ENCODE peak calls at places on chromosomes 13 and 19, in seven cellular contexts. Y, M, J, B, S, L and T are unnamed samples.

GRCh38 chr19:1279782-1280341 is 4.5 kb downstream of the FAM174C start:
- DNase-seq in Y (no peak), M (peak; percentile 91), J (peak; percentile 68), B (peak; percentile 81), S (peak; percentile 64), L (no peak), T (peak; percentile 83)

GRCh38 chr19:32921624-32922023 is 50.1 kb downstream of the CEP89 start:
- DNase-seq in Y (no peak), M (no peak), J (no peak), B (no peak), S (no peak), L (no peak), T (no peak)

GRCh38 chr19:18417250-18418033 is 1.8 kb upstream of the SSBP4 start:
- DNase-seq in Y (no peak), M (peak; percentile 91), J (peak; percentile 63), B (peak; percentile 90), S (no peak), L (no peak), T (peak; percentile 48)

GRCh38 chr19:11166281-11167142 is 10.9 kb upstream of the SPC24 start:
- DNase-seq in Y (no peak), M (no peak), J (no peak), B (no peak), S (no peak), L (no peak), T (no peak)

GRCh38 chr19:2524840-2525723 is 49.2 kb downstream of the GADD45B start:
- DNase-seq in Y (no peak), M (no peak), J (peak; percentile 68), B (no peak), S (peak; percentile 87), L (no peak), T (peak; percentile 91)

GRCh38 chr13:106513025-106513424 is 22.4 kb downstream of the EFNB2 start:
- DNase-seq in Y (no peak), M (no peak), J (no peak), B (no peak), S (no peak), L (no peak), T (no peak)

GRCh38 chr13:39038569-39038898 is 278 bp downstream of the NHLRC3 start:
- DNase-seq in Y (no peak), M (no peak), J (peak; percentile 17), B (peak; percentile 4), S (no peak), L (no peak), T (peak; percentile 38)

GRCh38 chr13:32195713-32196112 is 119.5 kb downstream of the ZAR1L start:
- DNase-seq in Y (no peak), M (no peak), J (peak; percentile 78), B (no peak), S (no peak), L (no peak), T (no peak)

GRCh38 chr19:53868091-53868891 is 608 bp downstream of the MYADM start:
- DNase-seq in Y (no peak), M (peak; percentile 67), J (peak; percentile 47), B (peak; percentile 58), S (no peak), L (no peak), T (peak; percentile 34)

GRCh38 chr19:17555929-17556813 is 722 bp downstream of the COLGALT1 start:
- DNase-seq in Y (no peak), M (peak; percentile 74), J (no peak), B (peak; percentile 47), S (no peak), L (no peak), T (no peak)

GRCh38 chr19:50198431-50199253 is 4.8 kb upstream of the MYH14 start:
- DNase-seq in Y (no peak), M (no peak), J (no peak), B (no peak), S (no peak), L (no peak), T (no peak)

GRCh38 chr19:52170863-52171320 is 529 bp downstream of the ZNF836 start:
- DNase-seq in Y (no peak), M (peak; percentile 58), J (no peak), B (no peak), S (no peak), L (no peak), T (no peak)

GRCh38 chr13:44576396-44577235 is 486 bp upstream of the TSC22D1 start:
- DNase-seq in Y (no peak), M (peak; percentile 68), J (no peak), B (peak; percentile 18), S (no peak), L (no peak), T (no peak)

GRCh38 chr13:101455863-101456262 is 3.4 kb downstream of the ITGBL1 start:
- DNase-seq in Y (no peak), M (no peak), J (no peak), B (no peak), S (no peak), L (no peak), T (no peak)

GRCh38 chr19:44891016-44891882 is at the start of gene TOMM40:
- DNase-seq in Y (no peak), M (peak; percentile 97), J (peak; percentile 99), B (no peak), S (no peak), L (no peak), T (peak; percentile 99)

GRCh38 chr19:55247621-55248099 is 11.2 kb downstream of the PPP6R1 start:
- DNase-seq in Y (no peak), M (peak; percentile 71), J (no peak), B (no peak), S (no peak), L (no peak), T (no peak)

GRCh38 chr13:113923376-113924063 is 50.4 kb downstream of the C13orf46 start:
- DNase-seq in Y (no peak), M (no peak), J (no peak), B (no peak), S (no peak), L (no peak), T (no peak)

GRCh38 chr19:17406039-17406886 is 833 bp upstream of the BST2 start:
- DNase-seq in Y (no peak), M (peak; percentile 10), J (no peak), B (no peak), S (no peak), L (no peak), T (no peak)

GRCh38 chr13:80871481-80871880 is 530.6 kb upstream of the SPRY2 start:
- DNase-seq in Y (no peak), M (no peak), J (no peak), B (no peak), S (no peak), L (no peak), T (no peak)

DNA sequence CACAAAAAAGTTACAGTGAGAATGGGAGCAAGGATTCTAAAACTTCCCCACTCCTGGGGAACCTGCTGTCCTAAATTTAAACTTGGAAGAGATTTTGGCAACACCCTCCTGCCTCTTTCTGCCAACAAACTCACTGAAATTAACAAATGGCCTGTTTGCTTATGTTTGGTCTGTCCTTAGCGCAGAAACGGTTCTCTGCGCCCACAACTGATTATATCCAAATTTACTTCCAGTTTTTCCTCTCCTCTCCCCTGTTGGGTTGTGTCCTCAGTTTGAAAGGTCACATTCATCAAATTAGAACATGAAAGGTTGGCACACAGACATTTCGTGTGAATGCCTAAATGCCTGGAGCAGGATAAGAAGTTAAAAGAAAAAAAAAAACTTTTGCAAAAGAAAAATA is 56.4 kb upstream of the MRI1 start:
- DNase-seq in Y (no peak), M (no peak), J (no peak), B (no peak), S (no peak), L (no peak), T (no peak)
- TF ChIP-seq JUND in Y (no peak), M (no peak), J (no peak), B (no peak), S (no peak), L (no peak), T (no peak)

DNA sequence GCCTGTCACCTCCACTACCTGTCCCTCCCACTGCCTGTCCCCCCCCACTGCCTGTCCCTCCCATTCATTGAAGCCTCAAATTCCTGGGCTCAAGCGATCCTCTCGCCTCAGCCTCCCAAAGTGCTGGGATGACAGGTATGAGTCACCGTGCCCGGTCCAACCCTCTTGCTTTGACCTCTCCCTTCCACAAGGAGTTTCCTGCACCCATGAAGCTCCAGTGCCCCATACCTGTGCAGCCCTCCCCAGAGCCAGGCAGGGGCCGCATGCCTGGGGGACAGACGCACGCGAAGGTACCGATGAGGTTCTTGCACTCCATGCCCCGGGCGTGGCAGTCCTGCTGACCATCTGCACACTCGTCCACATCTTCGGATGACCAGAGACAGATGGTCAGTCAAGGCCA is 34.3 kb downstream of the CCL25 start:
- DNase-seq in Y (no peak), M (no peak), J (no peak), B (no peak), S (no peak), L (no peak), T (no peak)
- TF ChIP-seq JUND in Y (no peak), M (no peak), J (no peak), B (no peak), S (no peak), L (no peak), T (no peak)

GRCh38 chr13:29908917-29909755 is 58.7 kb upstream of the UBL3 start:
- DNase-seq in Y (no peak), M (no peak), J (no peak), B (no peak), S (no peak), L (no peak), T (no peak)

GRCh38 chr13:29905845-29906244 is 55.4 kb upstream of the UBL3 start:
- DNase-seq in Y (no peak), M (no peak), J (peak; percentile 24), B (no peak), S (no peak), L (no peak), T (peak; percentile 62)

GRCh38 chr13:29908411-29908810 is 58.0 kb upstream of the UBL3 start:
- DNase-seq in Y (no peak), M (no peak), J (no peak), B (no peak), S (no peak), L (no peak), T (no peak)

GRCh38 chr13:29906432-29907011 is 56.1 kb upstream of the UBL3 start:
- DNase-seq in Y (no peak), M (no peak), J (no peak), B (no peak), S (no peak), L (no peak), T (no peak)

DNA sequence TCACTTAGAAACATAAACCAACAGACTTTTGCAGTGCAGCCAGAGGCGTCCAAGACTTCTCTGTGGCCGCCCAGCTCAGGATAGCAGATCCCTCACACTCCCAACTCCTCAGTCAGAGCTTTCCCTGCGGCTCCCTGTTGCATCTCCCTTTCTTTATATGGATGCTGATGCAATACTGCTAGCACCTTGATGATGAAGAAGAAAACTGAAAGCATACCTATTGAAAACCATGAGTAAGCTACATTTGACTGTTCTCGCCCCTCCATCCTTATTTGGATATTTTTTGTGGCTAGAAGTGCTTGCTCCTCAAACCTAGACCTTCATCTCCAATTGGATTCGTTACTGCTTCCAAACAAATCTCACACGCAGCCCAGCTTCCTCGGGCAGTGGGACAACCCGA is 57.3 kb upstream of the UBL3 start:
- DNase-seq in Y (no peak), M (no peak), J (no peak), B (no peak), S (no peak), L (no peak), T (no peak)
- TF ChIP-seq JUND in Y (no peak), M (no peak), J (no peak), B (no peak), S (no peak), L (no peak), T (no peak)

DNA sequence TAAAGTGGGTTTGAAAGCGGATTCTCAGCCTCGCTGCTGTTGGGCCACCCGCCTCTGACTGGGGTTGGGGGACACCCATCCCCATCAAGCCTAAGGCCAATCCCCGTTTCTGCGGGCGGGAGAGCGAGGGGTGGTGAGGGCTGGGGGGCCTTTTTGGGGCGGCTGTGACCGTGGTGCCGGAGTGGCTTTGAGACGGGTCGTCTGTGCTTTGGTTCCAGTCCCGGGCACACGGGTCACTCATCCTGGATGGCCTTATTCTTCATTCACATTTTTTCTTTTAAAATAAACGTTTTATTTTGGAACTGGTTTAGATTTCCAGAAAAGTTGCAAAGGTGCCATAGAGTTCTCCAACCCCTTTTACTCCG is 1.6 kb downstream of the ZNRF4 start:
- DNase-seq in Y (no peak), M (no peak), J (no peak), B (no peak), S (no peak), L (no peak), T (no peak)
- TF ChIP-seq JUND in Y (no peak), M (no peak), J (no peak), B (no peak), S (no peak), L (no peak), T (no peak)